ENCODE peak calls at places on chromosome 7, in seven cellular contexts. S is adrenal gland, V is breast epithelium, L is hepatocyte, G is coronary artery, P is body of pancreas, T is cardiac fibroblast. Z is an unnamed sample.

GRCh38 chr7:157204134-157204533 is 65.4 kb downstream of the UBE3C start:
- DNase-seq in L (no peak), P (no peak), V (no peak), G (no peak), S (no peak), T (no peak), Z (no peak)

GRCh38 chr7:21454906-21455305 is 27.0 kb downstream of the SP4 start:
- DNase-seq in P (no peak), S (no peak), V (no peak), T (no peak), G (no peak), L (no peak), Z (no peak)

GRCh38 chr7:130124711-130125110 is 54.4 kb downstream of the KLHDC10 start:
- DNase-seq in T (no peak), G (no peak), L (no peak), S (no peak), V (no peak), P (no peak), Z (no peak)

GRCh38 chr7:92768501-92769360 is 67.6 kb downstream of the CDK6 start:
- DNase-seq in P (no peak), V (no peak), G (no peak), T (no peak), L (no peak), S (no peak), Z (no peak)

GRCh38 chr7:51067757-51068156 is 248.9 kb downstream of the COBL start:
- DNase-seq in V (peak; percentile 56), T (peak; percentile 85), P (peak; percentile 83), L (peak; percentile 80), S (peak; percentile 47), G (no peak), Z (peak; percentile 86)

GRCh38 chr7:29398011-29398410 is 165.6 kb upstream of the PRR15 start:
- DNase-seq in T (no peak), S (no peak), V (no peak), G (no peak), L (no peak), P (no peak), Z (no peak)

GRCh38 chr7:39557222-39557621 is 9.0 kb upstream of the YAE1 start:
- DNase-seq in P (no peak), T (no peak), S (no peak), L (no peak), G (no peak), V (no peak), Z (no peak)

GRCh38 chr7:39644170-39644569 is 20.8 kb downstream of the RALA start:
- DNase-seq in P (no peak), V (no peak), L (no peak), T (peak; percentile 67), G (no peak), S (no peak), Z (no peak)

GRCh38 chr7:10138087-10138854 is 835.4 kb upstream of the PHF14 start:
- DNase-seq in T (no peak), V (no peak), G (no peak), L (no peak), P (no peak), S (no peak), Z (no peak)

GRCh38 chr7:124120911-124121310 is 88.0 kb upstream of the TMEM229A start:
- DNase-seq in S (no peak), P (no peak), G (no peak), V (no peak), T (no peak), L (no peak), Z (no peak)

GRCh38 chr7:23357190-23358093 is 58.3 kb downstream of the MALSU1 start:
- DNase-seq in P (no peak), S (no peak), G (no peak), L (peak; percentile 53), V (no peak), T (peak; percentile 70), Z (no peak)

GRCh38 chr7:143046334-143046935 is 5.7 kb upstream of the OR6V1 start:
- DNase-seq in G (no peak), V (no peak), T (no peak), L (no peak), P (no peak), S (no peak), Z (no peak)

GRCh38 chr7:101927389-101928306 is 110.2 kb downstream of the CUX1 start:
- DNase-seq in S (no peak), P (no peak), L (no peak), V (no peak), T (peak; percentile 26), G (no peak), Z (no peak)

GRCh38 chr7:86863452-86863851 is 196.0 kb downstream of the ELAPOR2 start:
- DNase-seq in L (no peak), G (no peak), S (no peak), T (no peak), V (no peak), P (no peak), Z (no peak)

GRCh38 chr7:54678763-54679396 is 80.1 kb downstream of the SEC61G start:
- DNase-seq in V (no peak), S (no peak), T (no peak), P (no peak), L (no peak), G (no peak), Z (no peak)

GRCh38 chr7:91557789-91558396 is 293.7 kb downstream of the FZD1 start:
- DNase-seq in P (no peak), V (peak; percentile 76), L (no peak), T (peak; percentile 54), G (no peak), S (no peak), Z (no peak)

GRCh38 chr7:140300263-140301131 is 97.8 kb downstream of the SLC37A3 start:
- DNase-seq in T (no peak), V (no peak), P (no peak), G (no peak), S (no peak), L (no peak), Z (no peak)

GRCh38 chr7:32680259-32681173 is 185.2 kb downstream of the AVL9 start:
- DNase-seq in V (peak; percentile 80), T (peak; percentile 80), G (no peak), L (peak; percentile 12), S (no peak), P (peak; percentile 23), Z (peak; percentile 95)

GRCh38 chr7:73734619-73735525 is 3.7 kb downstream of the ABHD11 start:
- DNase-seq in T (peak; percentile 91), V (peak; percentile 68), P (peak; percentile 92), L (peak; percentile 90), S (peak; percentile 71), G (peak; percentile 87), Z (peak; percentile 89)

GRCh38 chr7:130263130-130263529 is 3.5 kb upstream of the CPA2 start:
- DNase-seq in T (no peak), G (no peak), V (no peak), P (no peak), S (no peak), L (no peak), Z (no peak)

GRCh38 chr7:15764986-15765385 is 78.5 kb upstream of the MEOX2 start:
- DNase-seq in T (no peak), L (no peak), P (no peak), S (no peak), G (no peak), V (no peak), Z (peak; percentile 28)

DNA sequence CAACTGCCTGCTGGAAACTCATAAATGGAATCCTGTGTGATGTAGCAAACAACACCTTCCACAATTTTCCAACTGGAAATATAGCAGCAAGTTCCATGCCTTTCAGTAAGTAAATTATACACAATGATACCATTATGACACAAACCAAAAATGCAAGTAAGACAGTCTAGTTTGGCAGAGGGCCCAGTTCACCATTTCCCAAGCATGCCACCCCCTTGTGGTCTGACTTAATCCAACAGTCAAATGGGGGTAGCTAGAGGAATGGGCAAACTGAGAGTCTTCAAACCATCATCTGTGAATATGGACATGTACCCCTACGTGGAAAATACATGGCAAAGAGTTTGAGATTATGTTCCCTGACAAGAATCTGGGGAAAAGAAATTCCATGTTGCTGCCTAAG is 137.6 kb upstream of the VWC2 start:
- DNase-seq in T (no peak), L (no peak), P (no peak), S (no peak), V (no peak), G (no peak), Z (no peak)
- TF ChIP-seq CTCF in T (no peak), L (no peak), P (no peak), S (no peak), V (no peak), G (no peak), Z (no peak)

DNA sequence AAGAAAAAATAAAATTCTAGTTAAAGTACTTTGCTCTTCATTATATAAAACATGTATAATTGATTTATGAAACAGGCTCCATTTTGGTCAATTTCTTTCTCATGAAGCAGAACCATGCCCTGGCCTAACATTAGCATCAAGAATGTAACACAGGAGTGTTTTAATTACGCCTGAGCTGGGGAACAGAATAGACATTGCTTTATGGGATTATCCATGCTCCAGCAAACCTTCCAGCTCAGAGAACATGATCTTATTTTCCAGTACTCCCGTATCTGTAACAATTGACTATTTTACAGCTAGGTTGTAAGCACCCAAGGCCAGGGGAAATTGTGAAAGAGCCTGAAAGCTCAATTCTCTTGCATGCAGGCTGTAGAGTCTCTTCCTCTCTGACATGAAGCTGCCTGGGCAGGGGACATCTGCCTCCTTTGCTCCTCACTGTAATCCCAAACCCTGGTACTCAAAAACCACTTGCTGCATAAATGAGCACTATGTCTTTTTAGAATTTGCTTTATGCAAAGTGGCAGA is 30.8 kb upstream of the CRYGN start:
- DNase-seq in S (peak; percentile 55), V (no peak), G (no peak), T (no peak), L (no peak), P (no peak), Z (no peak)
- TF ChIP-seq CTCF in S (no peak), V (no peak), G (no peak), T (no peak), L (no peak), P (no peak), Z (no peak)

GRCh38 chr7:26291699-26292538 is at the start of gene SNX10:
- DNase-seq in P (peak; percentile 82), V (no peak), L (peak; percentile 79), G (no peak), T (peak; percentile 12), S (peak; percentile 59), Z (peak; percentile 92)
- TF ChIP-seq CTCF in P (no peak), V (no peak), L (no peak), G (no peak), T (no peak), S (peak; percentile 42), Z (peak; percentile 69)

GRCh38 chr7:2384354-2385243 is 18.8 kb upstream of the CHST12 start:
- DNase-seq in V (no peak), S (no peak), L (no peak), P (no peak), G (no peak), T (no peak), Z (no peak)
- TF ChIP-seq CTCF in V (no peak), S (no peak), L (peak; percentile 13), P (no peak), G (no peak), T (no peak), Z (no peak)